ENCODE peak calls at places on chromosomes 1 and 21, in nine cellular contexts. One of them, this sample, is unnamed.

GRCh38 chr21:42313501-42313969 is 1.7 kb downstream of the TFF3 start:
- DNase-seq in OCI-LY7: no peak
- DNase-seq in HCT116: no peak
- DNase-seq in psoas muscle: no peak
- DNase-seq in body of pancreas: no peak
- DNase-seq in SK-N-SH: no peak
- DNase-seq in esophagus squamous epithelium: no peak
- DNase-seq in brain microvascular endothelial cell: no peak
- DNase-seq in epithelial cell of esophagus: no peak
- DNase-seq in this sample: no peak

GRCh38 chr21:37220433-37220980 is 46.6 kb downstream of the VPS26C start:
- DNase-seq in OCI-LY7: no peak
- DNase-seq in HCT116: no peak
- DNase-seq in psoas muscle: no peak
- DNase-seq in body of pancreas: peak
- DNase-seq in SK-N-SH: peak
- DNase-seq in esophagus squamous epithelium: no peak
- DNase-seq in brain microvascular endothelial cell: peak
- DNase-seq in epithelial cell of esophagus: peak
- DNase-seq in this sample: peak

GRCh38 chr1:183550915-183551314 is 39.3 kb downstream of the NCF2 start:
- DNase-seq in OCI-LY7: no peak
- DNase-seq in HCT116: no peak
- DNase-seq in psoas muscle: no peak
- DNase-seq in body of pancreas: no peak
- DNase-seq in SK-N-SH: no peak
- DNase-seq in esophagus squamous epithelium: no peak
- DNase-seq in brain microvascular endothelial cell: no peak
- DNase-seq in epithelial cell of esophagus: no peak
- DNase-seq in this sample: no peak

GRCh38 chr1:78511334-78511733 is 20.6 kb downstream of the PTGFR start:
- DNase-seq in OCI-LY7: no peak
- DNase-seq in HCT116: no peak
- DNase-seq in psoas muscle: no peak
- DNase-seq in body of pancreas: no peak
- DNase-seq in SK-N-SH: no peak
- DNase-seq in esophagus squamous epithelium: no peak
- DNase-seq in brain microvascular endothelial cell: no peak
- DNase-seq in epithelial cell of esophagus: no peak
- DNase-seq in this sample: no peak

GRCh38 chr1:211579434-211580302 is 707 bp upstream of the SLC30A1 start:
- DNase-seq in OCI-LY7: peak
- DNase-seq in HCT116: no peak
- DNase-seq in psoas muscle: no peak
- DNase-seq in body of pancreas: peak
- DNase-seq in SK-N-SH: no peak
- DNase-seq in esophagus squamous epithelium: peak
- DNase-seq in brain microvascular endothelial cell: no peak
- DNase-seq in epithelial cell of esophagus: peak
- DNase-seq in this sample: no peak

GRCh38 chr1:211326528-211327340 is at the start of gene TRAF5:
- DNase-seq in OCI-LY7: peak
- DNase-seq in HCT116: no peak
- DNase-seq in psoas muscle: peak
- DNase-seq in body of pancreas: peak
- DNase-seq in SK-N-SH: peak
- DNase-seq in esophagus squamous epithelium: no peak
- DNase-seq in brain microvascular endothelial cell: no peak
- DNase-seq in epithelial cell of esophagus: peak
- DNase-seq in this sample: peak

GRCh38 chr1:91700771-91701493 is 185.0 kb downstream of the TGFBR3 start:
- DNase-seq in OCI-LY7: no peak
- DNase-seq in HCT116: no peak
- DNase-seq in psoas muscle: no peak
- DNase-seq in body of pancreas: no peak
- DNase-seq in SK-N-SH: no peak
- DNase-seq in esophagus squamous epithelium: no peak
- DNase-seq in brain microvascular endothelial cell: peak
- DNase-seq in epithelial cell of esophagus: no peak
- DNase-seq in this sample: no peak

GRCh38 chr1:39110325-39110851 is 84.2 kb downstream of the NDUFS5 start:
- DNase-seq in OCI-LY7: no peak
- DNase-seq in HCT116: no peak
- DNase-seq in psoas muscle: no peak
- DNase-seq in body of pancreas: no peak
- DNase-seq in SK-N-SH: no peak
- DNase-seq in esophagus squamous epithelium: no peak
- DNase-seq in brain microvascular endothelial cell: peak
- DNase-seq in epithelial cell of esophagus: peak
- DNase-seq in this sample: no peak

GRCh38 chr1:165671531-165671930 is 26.8 kb downstream of the ALDH9A1 start:
- DNase-seq in OCI-LY7: no peak
- DNase-seq in HCT116: no peak
- DNase-seq in psoas muscle: no peak
- DNase-seq in body of pancreas: no peak
- DNase-seq in SK-N-SH: no peak
- DNase-seq in esophagus squamous epithelium: no peak
- DNase-seq in brain microvascular endothelial cell: no peak
- DNase-seq in epithelial cell of esophagus: peak
- DNase-seq in this sample: no peak

GRCh38 chr1:241462371-241462770 is 57.2 kb downstream of the FH start:
- DNase-seq in OCI-LY7: no peak
- DNase-seq in HCT116: no peak
- DNase-seq in psoas muscle: no peak
- DNase-seq in body of pancreas: no peak
- DNase-seq in SK-N-SH: no peak
- DNase-seq in esophagus squamous epithelium: no peak
- DNase-seq in brain microvascular endothelial cell: no peak
- DNase-seq in epithelial cell of esophagus: peak
- DNase-seq in this sample: no peak

GRCh38 chr1:180213401-180214177 is 16.5 kb upstream of the LHX4 start:
- DNase-seq in OCI-LY7: peak
- DNase-seq in HCT116: no peak
- DNase-seq in psoas muscle: no peak
- DNase-seq in body of pancreas: no peak
- DNase-seq in SK-N-SH: no peak
- DNase-seq in esophagus squamous epithelium: no peak
- DNase-seq in brain microvascular endothelial cell: no peak
- DNase-seq in epithelial cell of esophagus: peak
- DNase-seq in this sample: peak
- TF ChIP-seq CTCF in OCI-LY7: peak
- TF ChIP-seq CTCF in HCT116: peak
- TF ChIP-seq CTCF in psoas muscle: no peak
- TF ChIP-seq CTCF in body of pancreas: no peak
- TF ChIP-seq CTCF in SK-N-SH: no peak
- TF ChIP-seq CTCF in esophagus squamous epithelium: no peak
- TF ChIP-seq CTCF in brain microvascular endothelial cell: no peak
- TF ChIP-seq CTCF in epithelial cell of esophagus: no peak
- TF ChIP-seq CTCF in this sample: no peak

GRCh38 chr1:54864460-54865208 is 22.4 kb downstream of the DHCR24 start:
- DNase-seq in OCI-LY7: no peak
- DNase-seq in HCT116: no peak
- DNase-seq in psoas muscle: no peak
- DNase-seq in body of pancreas: no peak
- DNase-seq in SK-N-SH: no peak
- DNase-seq in esophagus squamous epithelium: no peak
- DNase-seq in brain microvascular endothelial cell: no peak
- DNase-seq in epithelial cell of esophagus: no peak
- DNase-seq in this sample: no peak

GRCh38 chr1:54869173-54869851 is 17.7 kb downstream of the DHCR24 start:
- DNase-seq in OCI-LY7: no peak
- DNase-seq in HCT116: no peak
- DNase-seq in psoas muscle: peak
- DNase-seq in body of pancreas: no peak
- DNase-seq in SK-N-SH: no peak
- DNase-seq in esophagus squamous epithelium: no peak
- DNase-seq in brain microvascular endothelial cell: no peak
- DNase-seq in epithelial cell of esophagus: no peak
- DNase-seq in this sample: no peak

GRCh38 chr1:54865238-54866073 is 21.5 kb downstream of the DHCR24 start:
- DNase-seq in OCI-LY7: no peak
- DNase-seq in HCT116: no peak
- DNase-seq in psoas muscle: peak
- DNase-seq in body of pancreas: no peak
- DNase-seq in SK-N-SH: no peak
- DNase-seq in esophagus squamous epithelium: no peak
- DNase-seq in brain microvascular endothelial cell: no peak
- DNase-seq in epithelial cell of esophagus: no peak
- DNase-seq in this sample: no peak

GRCh38 chr1:54866801-54867716 is 19.9 kb downstream of the DHCR24 start:
- DNase-seq in OCI-LY7: no peak
- DNase-seq in HCT116: no peak
- DNase-seq in psoas muscle: peak
- DNase-seq in body of pancreas: no peak
- DNase-seq in SK-N-SH: no peak
- DNase-seq in esophagus squamous epithelium: no peak
- DNase-seq in brain microvascular endothelial cell: no peak
- DNase-seq in epithelial cell of esophagus: no peak
- DNase-seq in this sample: no peak

DNA sequence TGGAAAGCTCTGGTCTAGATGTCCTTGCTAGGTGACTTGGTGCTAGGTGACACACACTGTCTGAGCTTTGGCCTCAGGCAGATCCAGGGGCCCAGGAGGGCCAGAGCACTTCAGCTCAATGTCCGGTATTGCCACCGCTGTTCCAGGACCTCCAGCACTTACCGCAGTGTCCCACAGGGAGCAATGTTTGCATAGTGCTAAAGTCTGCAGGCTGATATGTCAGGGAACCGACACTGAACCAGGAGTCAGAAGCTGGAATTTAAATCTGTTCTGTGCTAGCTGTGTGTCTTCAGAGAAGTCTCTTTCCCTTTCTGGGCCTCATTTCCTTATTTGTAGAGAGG is 19.3 kb downstream of the DHCR24 start:
- DNase-seq in OCI-LY7: no peak
- DNase-seq in HCT116: no peak
- DNase-seq in psoas muscle: peak
- DNase-seq in body of pancreas: no peak
- DNase-seq in SK-N-SH: no peak
- DNase-seq in esophagus squamous epithelium: no peak
- DNase-seq in brain microvascular endothelial cell: no peak
- DNase-seq in epithelial cell of esophagus: no peak
- DNase-seq in this sample: no peak
- TF ChIP-seq CTCF in OCI-LY7: no peak
- TF ChIP-seq CTCF in HCT116: no peak
- TF ChIP-seq CTCF in psoas muscle: no peak
- TF ChIP-seq CTCF in body of pancreas: no peak
- TF ChIP-seq CTCF in SK-N-SH: no peak
- TF ChIP-seq CTCF in esophagus squamous epithelium: no peak
- TF ChIP-seq CTCF in brain microvascular endothelial cell: no peak
- TF ChIP-seq CTCF in epithelial cell of esophagus: no peak
- TF ChIP-seq CTCF in this sample: no peak

DNA sequence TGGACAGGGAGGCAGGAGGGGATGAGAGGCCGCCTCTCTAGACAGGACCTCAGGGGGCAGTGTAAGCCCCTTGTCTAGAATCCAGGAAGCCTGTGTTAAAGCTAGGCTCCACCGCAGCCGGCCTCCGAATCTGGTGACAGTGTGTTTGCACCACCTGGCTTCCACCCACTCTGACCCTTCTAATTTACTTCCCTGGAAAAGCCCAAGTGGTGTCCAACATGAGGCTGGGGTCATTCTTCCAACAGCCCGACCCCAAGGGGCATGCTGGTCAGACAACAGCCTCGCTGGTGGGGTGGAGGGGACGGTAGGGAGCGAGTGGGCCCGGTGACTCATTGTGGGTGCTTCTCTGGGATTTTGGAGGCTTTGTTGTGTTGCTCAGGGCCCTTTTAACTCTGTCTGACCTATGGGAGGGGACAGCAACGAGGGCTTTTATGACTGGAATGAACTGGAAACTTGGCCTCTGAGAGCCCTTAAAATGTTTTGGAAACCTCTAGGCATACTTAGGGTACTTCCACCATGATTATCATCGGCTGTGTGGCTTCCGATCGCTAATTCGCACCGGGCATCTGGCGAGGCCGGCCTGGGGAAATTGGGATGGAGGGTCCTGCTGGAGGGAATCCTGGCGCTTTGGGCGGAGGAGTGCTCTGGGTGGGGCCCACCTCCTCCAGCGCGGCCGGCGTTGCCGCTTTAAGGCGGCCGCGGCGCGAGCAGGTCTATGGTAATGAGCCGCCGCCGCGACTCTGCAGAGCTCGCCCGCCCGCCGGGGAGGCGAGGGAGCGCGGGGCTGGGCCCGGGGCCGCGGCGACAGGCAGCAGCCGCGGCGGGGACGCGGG is at the start of gene CELSR2:
- DNase-seq in OCI-LY7: peak
- DNase-seq in HCT116: peak
- DNase-seq in psoas muscle: peak
- DNase-seq in body of pancreas: peak
- DNase-seq in SK-N-SH: peak
- DNase-seq in esophagus squamous epithelium: no peak
- DNase-seq in brain microvascular endothelial cell: peak
- DNase-seq in epithelial cell of esophagus: peak
- DNase-seq in this sample: peak
- TF ChIP-seq CTCF in OCI-LY7: no peak
- TF ChIP-seq CTCF in HCT116: no peak
- TF ChIP-seq CTCF in psoas muscle: no peak
- TF ChIP-seq CTCF in body of pancreas: no peak
- TF ChIP-seq CTCF in SK-N-SH: no peak
- TF ChIP-seq CTCF in esophagus squamous epithelium: no peak
- TF ChIP-seq CTCF in brain microvascular endothelial cell: peak
- TF ChIP-seq CTCF in epithelial cell of esophagus: no peak
- TF ChIP-seq CTCF in this sample: no peak

GRCh38 chr1:155719703-155720102 is 30.8 kb downstream of the DAP3 start:
- DNase-seq in OCI-LY7: no peak
- DNase-seq in HCT116: no peak
- DNase-seq in psoas muscle: no peak
- DNase-seq in body of pancreas: no peak
- DNase-seq in SK-N-SH: no peak
- DNase-seq in esophagus squamous epithelium: no peak
- DNase-seq in brain microvascular endothelial cell: no peak
- DNase-seq in epithelial cell of esophagus: no peak
- DNase-seq in this sample: no peak

GRCh38 chr1:155715777-155716176 is 26.9 kb downstream of the DAP3 start:
- DNase-seq in OCI-LY7: no peak
- DNase-seq in HCT116: no peak
- DNase-seq in psoas muscle: no peak
- DNase-seq in body of pancreas: no peak
- DNase-seq in SK-N-SH: no peak
- DNase-seq in esophagus squamous epithelium: no peak
- DNase-seq in brain microvascular endothelial cell: no peak
- DNase-seq in epithelial cell of esophagus: no peak
- DNase-seq in this sample: no peak

GRCh38 chr1:155713054-155713453 is 24.2 kb downstream of the DAP3 start:
- DNase-seq in OCI-LY7: no peak
- DNase-seq in HCT116: no peak
- DNase-seq in psoas muscle: no peak
- DNase-seq in body of pancreas: no peak
- DNase-seq in SK-N-SH: no peak
- DNase-seq in esophagus squamous epithelium: no peak
- DNase-seq in brain microvascular endothelial cell: no peak
- DNase-seq in epithelial cell of esophagus: no peak
- DNase-seq in this sample: no peak

DNA sequence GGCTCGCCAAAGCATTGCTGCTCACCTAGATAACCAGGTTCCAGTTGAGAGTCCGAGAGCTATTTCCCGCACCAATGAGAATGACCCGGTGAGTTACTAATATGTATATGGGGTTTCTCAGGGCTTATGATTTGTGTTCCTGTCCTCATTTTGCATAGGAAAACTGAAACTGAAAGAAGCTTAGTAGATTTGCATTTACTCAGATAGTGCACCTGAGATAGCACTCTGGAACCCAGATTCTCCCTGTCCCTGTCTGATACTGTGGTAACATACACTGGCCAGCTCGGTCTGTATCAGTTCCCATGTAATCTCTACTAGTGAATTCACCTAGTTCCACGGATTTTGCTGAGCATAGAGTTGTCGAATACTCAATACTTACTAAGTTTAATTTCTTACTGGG is 28.1 kb downstream of the DAP3 start:
- DNase-seq in OCI-LY7: peak
- DNase-seq in HCT116: no peak
- DNase-seq in psoas muscle: no peak
- DNase-seq in body of pancreas: no peak
- DNase-seq in SK-N-SH: no peak
- DNase-seq in esophagus squamous epithelium: no peak
- DNase-seq in brain microvascular endothelial cell: no peak
- DNase-seq in epithelial cell of esophagus: no peak
- DNase-seq in this sample: no peak
- TF ChIP-seq CTCF in OCI-LY7: no peak
- TF ChIP-seq CTCF in HCT116: no peak
- TF ChIP-seq CTCF in psoas muscle: no peak
- TF ChIP-seq CTCF in body of pancreas: no peak
- TF ChIP-seq CTCF in SK-N-SH: no peak
- TF ChIP-seq CTCF in esophagus squamous epithelium: no peak
- TF ChIP-seq CTCF in brain microvascular endothelial cell: no peak
- TF ChIP-seq CTCF in epithelial cell of esophagus: no peak
- TF ChIP-seq CTCF in this sample: no peak